ENCODE peak calls at places on chromosome 19, in four cellular contexts. Q is HepG2, S is K562, A is GM12878. N is an unnamed sample.

GRCh38 chr19:11540642-11541041 is 2.0 kb downstream of the CNN1 start:
- DNase-seq in S (no peak), Q (no peak), A (no peak), N (no peak)

GRCh38 chr19:11658954-11659353 is 61.7 kb downstream of the ZNF627 start:
- DNase-seq in S (no peak), A (no peak), Q (no peak), N (no peak)

GRCh38 chr19:44346556-44346955 is 9.9 kb downstream of the ZNF112 start:
- DNase-seq in A (no peak), S (no peak), Q (no peak), N (no peak)

GRCh38 chr19:15367439-15367838 is 12.1 kb downstream of the AKAP8 start:
- DNase-seq in Q (no peak), S (no peak), A (no peak), N (no peak)

GRCh38 chr19:14333101-14333871 is 48.0 kb upstream of the ADGRE5 start:
- DNase-seq in Q (no peak), S (no peak), A (no peak), N (peak; percentile 45)

GRCh38 chr19:55679343-55680257 is 4.6 kb downstream of the EPN1 start:
- DNase-seq in S (no peak), A (no peak), Q (no peak), N (no peak)

GRCh38 chr19:39145180-39145953 is 19.8 kb downstream of the PAK4 start:
- DNase-seq in A (no peak), Q (peak; percentile 86), S (no peak), N (no peak)

GRCh38 chr19:6425732-6426686 is 1.4 kb upstream of the KHSRP start:
- DNase-seq in Q (peak; percentile 60), S (no peak), A (no peak), N (peak; percentile 27)

GRCh38 chr19:2179095-2179494 is 15.4 kb downstream of the DOT1L start:
- DNase-seq in A (no peak), Q (no peak), S (no peak), N (no peak)

GRCh38 chr19:43765109-43765876 is 10.5 kb upstream of the SMG9 start:
- DNase-seq in Q (peak; percentile 30), A (peak; percentile 95), S (no peak), N (no peak)

GRCh38 chr19:41019346-41019745 is 28.3 kb downstream of the CYP2B6 start:
- DNase-seq in Q (no peak), S (no peak), A (no peak), N (no peak)

GRCh38 chr19:49361438-49362047 is 673 bp downstream of the TEAD2 start:
- DNase-seq in S (peak; percentile 90), Q (peak; percentile 70), A (no peak), N (peak; percentile 79)

GRCh38 chr19:6705931-6706632 is 14.4 kb downstream of the C3 start:
- DNase-seq in S (no peak), Q (no peak), A (no peak), N (no peak)

GRCh38 chr19:2355168-2356035 is 4.7 kb upstream of the TMPRSS9 start:
- DNase-seq in Q (no peak), A (no peak), S (no peak), N (no peak)

GRCh38 chr19:3801412-3802096 is 15.4 kb upstream of the MATK start:
- DNase-seq in S (no peak), A (no peak), Q (no peak), N (peak; percentile 85)

GRCh38 chr19:20422616-20423205 is 142.9 kb downstream of the ZNF737 start:
- DNase-seq in A (no peak), Q (no peak), S (no peak), N (no peak)

GRCh38 chr19:6248856-6249255 is 30.9 kb downstream of the MLLT1 start:
- DNase-seq in A (no peak), Q (no peak), S (no peak), N (no peak)

DNA sequence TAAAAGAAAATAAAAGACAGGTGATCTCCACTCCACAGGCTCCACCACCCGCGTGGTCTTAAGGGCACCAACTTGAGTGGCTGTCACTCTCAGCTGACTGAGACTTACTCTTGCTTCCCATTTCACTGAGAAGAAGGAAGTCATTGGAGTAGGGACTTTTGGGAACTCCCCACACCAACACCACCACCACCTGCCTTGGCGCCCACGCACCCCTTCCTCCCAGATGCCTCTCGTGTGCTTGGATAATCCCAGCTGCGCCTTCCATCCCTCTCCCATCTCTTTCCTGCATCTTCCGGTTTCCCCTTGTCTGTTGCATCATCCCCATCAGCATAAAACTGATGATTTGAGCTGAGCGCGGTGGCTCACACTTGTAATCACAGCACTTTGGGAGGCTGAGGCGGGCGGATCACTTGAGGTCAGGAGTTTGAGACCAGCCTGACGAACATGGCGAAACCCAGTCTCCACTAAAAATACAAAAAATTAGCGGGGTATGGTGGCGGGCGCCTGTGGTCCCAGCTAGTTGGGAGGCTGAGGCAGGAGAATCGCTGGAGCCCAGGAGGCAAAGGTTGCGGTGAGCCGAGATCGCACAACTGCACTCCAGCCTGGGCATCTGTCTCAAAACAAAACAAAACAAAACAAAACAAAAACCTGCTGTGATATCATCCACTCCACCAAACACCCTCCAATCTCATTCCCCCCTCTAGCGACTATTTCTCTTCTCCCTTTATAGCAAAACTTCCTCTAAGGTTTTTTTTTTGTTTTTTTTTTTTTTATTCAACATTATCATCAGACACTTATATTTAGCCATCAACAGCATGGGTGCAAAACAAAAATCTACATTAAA is 25.5 kb downstream of the AP2S1 start:
- DNase-seq in Q (no peak), S (no peak), A (no peak), N (no peak)
- TF ChIP-seq NFIC in Q (no peak), S (no peak), A (no peak), N (no peak)

GRCh38 chr19:29248332-29248844 is 35.4 kb upstream of the UQCRFS1 start:
- DNase-seq in Q (no peak), S (no peak), A (no peak), N (no peak)
- TF ChIP-seq NFIC in Q (no peak), S (no peak), A (no peak), N (no peak)

GRCh38 chr19:29044037-29044436 is 168.9 kb downstream of the UQCRFS1 start:
- DNase-seq in S (no peak), Q (no peak), A (no peak), N (no peak)

GRCh38 chr19:29040951-29041350 is 172.0 kb downstream of the UQCRFS1 start:
- DNase-seq in Q (no peak), A (no peak), S (no peak), N (no peak)

GRCh38 chr19:29045708-29046107 is 167.2 kb downstream of the UQCRFS1 start:
- DNase-seq in S (no peak), Q (no peak), A (no peak), N (no peak)

GRCh38 chr19:29042450-29042849 is 170.5 kb downstream of the UQCRFS1 start:
- DNase-seq in Q (no peak), S (peak; percentile 32), A (no peak), N (no peak)

DNA sequence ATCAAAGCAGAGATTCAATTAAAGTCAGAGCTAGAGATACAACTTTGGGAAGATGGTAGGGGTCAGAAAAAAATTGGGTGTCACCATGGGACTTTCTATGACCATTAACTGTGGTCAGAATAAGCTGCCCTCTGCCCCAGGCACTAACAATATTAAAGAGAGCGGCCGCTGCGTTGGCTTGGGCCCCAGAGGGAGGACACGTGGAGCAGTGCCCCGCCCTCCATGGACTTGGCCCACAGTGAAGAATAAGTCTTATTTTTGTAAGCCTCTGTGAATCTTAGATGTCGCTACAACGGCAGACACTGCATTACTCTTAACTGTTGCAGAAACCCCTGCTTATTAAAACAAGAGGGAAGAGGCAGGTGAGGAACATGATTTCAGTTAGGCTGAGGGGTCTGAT is 172.7 kb downstream of the UQCRFS1 start:
- DNase-seq in Q (no peak), A (no peak), S (no peak), N (no peak)
- TF ChIP-seq NFIC in Q (no peak), A (no peak), S (no peak), N (no peak)

GRCh38 chr19:28289294-28290063 is 923.5 kb downstream of the UQCRFS1 start:
- DNase-seq in Q (no peak), A (no peak), S (no peak), N (peak; percentile 18)
- TF ChIP-seq NFIC in Q (no peak), A (no peak), S (no peak), N (no peak)

GRCh38 chr19:17807731-17808316 is 12.9 kb downstream of the B3GNT3 start:
- DNase-seq in Q (no peak), S (no peak), A (no peak), N (no peak)
- TF ChIP-seq NFIC in Q (no peak), S (no peak), A (no peak), N (no peak)

GRCh38 chr19:459724-460511 is 915 bp downstream of the SHC2 start:
- DNase-seq in Q (peak; percentile 59), S (peak; percentile 91), A (no peak), N (peak; percentile 98)

GRCh38 chr19:460877-461609 is at the start of gene SHC2:
- DNase-seq in Q (no peak), A (no peak), S (peak; percentile 42), N (peak; percentile 91)

GRCh38 chr19:463483-464130 is 2.8 kb upstream of the SHC2 start:
- DNase-seq in A (no peak), S (no peak), Q (no peak), N (no peak)

GRCh38 chr19:464146-464545 is 3.3 kb upstream of the SHC2 start:
- DNase-seq in S (no peak), Q (no peak), A (no peak), N (no peak)

DNA sequence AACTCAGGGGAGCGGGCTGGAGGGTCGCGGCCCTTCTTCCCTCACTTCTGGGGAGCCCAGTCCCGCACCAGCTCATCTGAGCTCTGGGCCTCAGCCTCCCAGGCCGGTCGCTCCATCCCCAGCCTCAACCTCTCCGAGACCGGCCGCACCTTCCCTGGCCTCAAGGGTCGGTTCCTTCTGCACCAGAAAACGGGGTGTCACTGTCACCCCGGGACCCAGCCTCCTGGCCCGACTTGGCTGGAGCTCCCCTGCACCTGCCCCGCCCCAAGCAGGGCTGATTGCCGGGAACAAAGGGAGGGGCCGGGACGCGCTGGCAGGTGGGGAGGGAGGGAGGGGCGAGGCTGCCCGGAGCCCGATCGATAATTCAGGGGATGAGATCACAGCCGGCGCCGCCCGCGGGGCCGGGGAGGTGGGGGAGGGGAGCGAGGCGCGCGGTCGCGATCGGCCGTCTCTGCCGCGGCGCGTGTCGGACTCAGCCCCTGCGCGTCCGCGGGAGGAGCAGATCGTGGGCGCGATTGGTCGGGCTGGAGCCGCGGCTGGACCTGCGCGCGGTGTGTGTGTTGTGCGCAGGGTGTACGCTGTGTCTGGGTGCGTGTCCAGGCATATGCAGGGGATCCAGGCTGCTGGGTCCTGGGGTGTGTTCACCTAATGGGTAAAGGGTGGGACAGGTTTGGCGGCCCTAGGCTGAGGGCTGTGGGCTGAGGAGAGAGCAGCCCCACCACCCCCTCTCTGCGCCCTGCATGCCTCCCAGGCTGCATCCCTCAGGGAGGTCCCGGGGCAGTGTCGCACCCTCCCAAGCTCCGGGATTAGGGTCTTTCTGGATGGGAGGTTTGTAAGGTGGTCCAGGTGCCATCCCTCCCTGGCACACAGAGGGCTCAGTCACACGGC is 1.1 kb upstream of the SHC2 start:
- DNase-seq in S (peak; percentile 79), A (no peak), Q (peak; percentile 66), N (peak; percentile 77)
- TF ChIP-seq NFIC in S (no peak), A (no peak), Q (no peak), N (no peak)

DNA sequence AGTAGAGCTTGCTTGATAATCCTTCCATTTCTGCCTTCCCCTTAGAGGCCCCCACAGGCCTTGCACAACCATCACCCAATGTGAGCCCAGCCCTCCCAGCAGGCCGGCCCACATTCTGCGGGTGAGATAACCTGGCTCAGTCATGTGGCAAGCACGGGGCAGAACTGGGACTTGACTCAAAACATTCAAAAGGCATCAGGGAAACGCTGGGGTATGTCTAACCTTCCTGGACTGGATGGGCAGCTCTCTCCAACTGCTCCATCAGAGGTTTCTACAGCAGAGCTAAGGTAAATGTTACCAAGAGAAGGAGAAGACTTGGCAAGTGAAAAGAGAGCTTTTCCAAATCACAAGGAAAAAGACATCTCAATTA is 24.8 kb downstream of the EPS15L1 start:
- DNase-seq in Q (peak; percentile 80), S (peak; percentile 74), A (peak; percentile 70), N (no peak)
- TF ChIP-seq NFIC in Q (no peak), S (no peak), A (no peak), N (no peak)